ENCODE peak calls at places on chromosomes 12 and 14, in four cellular contexts. M is NT2/D1, N is endodermal cell, X is HepG2. Q is an unnamed sample. For H3K4me1, the result is how much of the 10 kb centered on the place peaks cover.

GRCh38 chr12:56298828-56299227 is 1.3 kb downstream of the CS start:
- DNase-seq in M (no peak), X (no peak), N (no peak), Q (no peak)

GRCh38 chr12:89573081-89573810 is 47.4 kb upstream of the POC1B start:
- DNase-seq in N (no peak), X (no peak), M (no peak), Q (no peak)

GRCh38 chr12:32033411-32033810 is 73.2 kb upstream of the BICD1 start:
- DNase-seq in N (no peak), M (no peak), X (no peak), Q (no peak)

GRCh38 chr12:45762185-45763110 is 32.9 kb downstream of the ARID2 start:
- DNase-seq in X (peak), M (no peak), N (peak), Q (no peak)

GRCh38 chr12:125228519-125229260 is 163.5 kb downstream of the AACS start:
- DNase-seq in N (peak), X (no peak), M (no peak), Q (no peak)

GRCh38 chr12:100493371-100494012 is 19.8 kb downstream of the NR1H4 start:
- DNase-seq in M (no peak), X (no peak), N (no peak), Q (no peak)

GRCh38 chr12:16474801-16475200 is 127.4 kb downstream of the MGST1 start:
- DNase-seq in M (no peak), N (no peak), X (no peak), Q (no peak)

GRCh38 chr12:62640910-62641448 is 174.4 kb downstream of the MON2 start:
- DNase-seq in X (no peak), M (no peak), N (peak), Q (no peak)

GRCh38 chr12:51621155-51621922 is 30.3 kb downstream of the SCN8A start:
- DNase-seq in N (no peak), M (no peak), X (no peak), Q (no peak)

GRCh38 chr12:27572486-27573255 is 48.7 kb downstream of the PPFIBP1 start:
- DNase-seq in N (no peak), M (no peak), X (no peak), Q (no peak)

GRCh38 chr14:92487513-92488133 is 26.0 kb upstream of the RIN3 start:
- DNase-seq in M (no peak), N (peak), X (no peak), Q (peak)

GRCh38 chr12:11823043-11823442 is 173.6 kb downstream of the ETV6 start:
- DNase-seq in N (no peak), X (no peak), M (no peak), Q (no peak)

GRCh38 chr12:52411806-52412205 is 5.7 kb upstream of the KRT82 start:
- DNase-seq in X (no peak), N (no peak), M (no peak), Q (no peak)

GRCh38 chr12:70555081-70555480 is 82.1 kb downstream of the PTPRB start:
- DNase-seq in N (peak), X (no peak), M (no peak), Q (no peak)

GRCh38 chr12:70724444-70724843 is 87.2 kb upstream of the PTPRB start:
- DNase-seq in N (no peak), X (no peak), M (peak), Q (no peak)

GRCh38 chr14:51575225-51576111 is 76.2 kb upstream of the FRMD6 start:
- DNase-seq in M (no peak), X (peak), N (no peak), Q (no peak)

GRCh38 chr12:109289004-109289403 is 20.1 kb downstream of the FOXN4 start:
- DNase-seq in X (no peak), N (no peak), M (no peak), Q (no peak)

DNA sequence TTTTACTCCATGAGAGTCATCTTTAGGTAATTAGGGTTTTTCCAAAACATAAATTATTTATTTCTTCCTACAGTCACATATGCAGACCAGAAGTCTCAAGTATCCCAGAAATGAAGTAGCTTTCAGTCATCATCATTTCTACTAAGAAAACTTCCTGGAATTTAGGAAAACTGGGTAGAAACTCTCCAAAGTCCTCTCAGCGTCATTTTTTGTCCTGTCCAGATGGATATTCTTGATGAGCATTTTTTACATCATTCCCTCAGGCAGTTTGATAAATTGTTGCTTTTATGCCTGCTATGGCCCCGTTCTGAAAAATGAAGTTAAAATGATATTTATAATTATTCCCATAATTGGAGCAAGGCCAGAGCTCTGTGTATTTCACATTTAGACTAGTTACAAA is 93.9 kb upstream of the DCN start:
- DNase-seq in M (no peak), X (no peak), N (no peak), Q (no peak)
- H3K9ac ChIP-seq in M (no peak), X (no peak), N (no peak), Q (no peak)

DNA sequence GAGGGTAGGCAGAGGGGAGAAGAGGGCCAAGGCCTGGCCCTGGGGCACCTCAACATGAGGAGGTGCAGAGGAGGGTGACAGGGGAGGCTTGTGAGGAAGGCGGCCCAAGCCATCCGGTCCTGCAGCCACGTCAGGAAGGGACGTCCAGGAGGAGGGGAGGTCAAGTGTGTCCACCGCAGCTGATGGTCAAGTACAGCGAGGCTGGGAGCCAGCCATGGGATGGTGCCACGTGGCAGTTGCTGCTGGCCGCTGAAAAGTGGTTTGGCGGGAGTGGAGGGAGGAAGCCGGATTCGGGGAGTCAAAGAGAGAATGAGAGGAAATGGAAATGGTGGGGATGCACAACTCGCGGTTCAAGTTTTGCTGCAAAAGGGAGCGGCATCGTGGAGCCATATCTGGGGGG is 41.2 kb downstream of the PRIMA1 start:
- DNase-seq in X (no peak), N (no peak), M (no peak), Q (no peak)
- H3K4me3 ChIP-seq in X (no peak), N (no peak), M (no peak), Q (no peak)

GRCh38 chr12:111773801-111774551 is 7.2 kb downstream of the ALDH2 start:
- DNase-seq in M (no peak), N (no peak), X (peak), Q (peak)
- H3K4me1 ChIP-seq in M (under half), N (under half), X (half or more), Q (under half)

GRCh38 chr14:26598081-26598671 is 343 bp upstream of the NOVA1 start:
- DNase-seq in M (peak), N (peak), X (peak), Q (peak)
- H3K9ac ChIP-seq in M (peak), N (peak), X (no peak), Q (peak)

GRCh38 chr14:31887929-31888580 is 189.0 kb upstream of the ARHGAP5 start:
- DNase-seq in N (no peak), M (no peak), X (no peak), Q (no peak)
- H3K4me3 ChIP-seq in N (no peak), M (no peak), X (no peak), Q (no peak)

GRCh38 chr12:94674835-94675234 is 24.5 kb upstream of the TMCC3 start:
- DNase-seq in X (no peak), M (no peak), N (peak), Q (no peak)
- H3K4me1 ChIP-seq in X (under half), M (under half), N (under half), Q (under half)

DNA sequence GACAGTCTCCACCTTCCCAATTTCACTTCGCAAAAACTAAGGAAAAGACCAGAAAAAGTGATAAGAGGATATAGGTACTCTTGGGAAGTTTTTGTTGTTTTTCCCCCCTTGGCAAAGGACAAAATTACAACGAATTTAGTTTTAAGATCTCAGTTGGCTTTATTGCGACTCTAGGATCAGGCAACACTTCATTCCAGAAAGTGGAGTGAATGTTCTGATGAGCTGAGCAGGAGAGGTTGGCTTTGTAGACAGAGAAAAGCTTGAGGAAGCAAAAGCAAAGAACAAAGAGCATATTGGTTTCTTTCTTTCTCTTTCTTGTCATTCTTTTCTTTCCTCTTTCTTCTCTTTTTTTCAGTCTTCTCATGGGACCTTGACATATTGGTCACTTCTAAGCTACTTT is 640 bp upstream of the ZFYVE1 start:
- DNase-seq in X (no peak), N (no peak), M (no peak), Q (no peak)
- H3K9ac ChIP-seq in X (peak), N (peak), M (no peak), Q (no peak)

DNA sequence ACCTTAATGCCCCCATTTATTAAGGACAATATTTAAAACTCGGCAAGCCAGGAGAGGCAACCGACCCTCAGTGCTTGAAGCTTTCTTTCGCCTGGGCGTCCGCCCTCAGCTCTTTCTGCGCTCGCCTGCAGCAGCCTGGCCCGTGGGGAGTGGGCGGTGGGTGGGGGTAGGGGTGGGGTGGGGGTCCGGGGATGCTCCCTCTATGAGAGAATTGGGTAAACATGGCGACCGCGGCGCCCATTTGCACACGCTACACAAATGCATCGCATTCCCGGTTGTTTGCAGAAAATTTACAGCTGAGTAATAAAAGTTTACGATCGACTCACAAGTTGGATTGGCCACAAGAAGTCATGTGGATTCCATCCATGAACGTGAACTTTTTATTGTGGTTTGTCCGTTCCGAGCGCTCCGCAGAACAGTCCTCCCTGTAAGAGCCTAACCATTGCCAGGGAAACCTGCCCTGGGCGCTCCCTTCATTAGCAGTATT is 7.7 kb downstream of the HOXC8 start:
- DNase-seq in X (no peak), M (no peak), N (peak), Q (peak)
- H3K4me3 ChIP-seq in X (no peak), M (no peak), N (no peak), Q (no peak)